ENCODE peak calls at places on chromosome 3, in eight cellular contexts. L is A549, Z is adrenal gland, H is ovary, F is suprapubic skin, M is breast epithelium, U is body of pancreas, A is gastrocnemius medialis. K is an unnamed sample.
A peak's percentile ranks its signal among the peaks of the same experiment; 100 is the strongest.

GRCh38 chr3:59235221-59236012 is 185.6 kb upstream of the CFAP20DC start:
- DNase-seq in L (no peak), Z (no peak), H (no peak), F (no peak), M (no peak), U (no peak), A (no peak), K (no peak)

GRCh38 chr3:143224731-143225130 is 105.2 kb downstream of the CHST2 start:
- DNase-seq in L (no peak), Z (no peak), H (no peak), F (no peak), M (no peak), U (no peak), A (no peak), K (no peak)

GRCh38 chr3:52055537-52056351 is 627 bp downstream of the DUSP7 start:
- DNase-seq in L (peak; percentile 23), Z (peak; percentile 59), H (peak; percentile 44), F (no peak), M (no peak), U (peak; percentile 51), A (peak; percentile 33), K (peak; percentile 45)

GRCh38 chr3:13344663-13345062 is 75.5 kb downstream of the NUP210 start:
- DNase-seq in L (no peak), Z (no peak), H (no peak), F (no peak), M (no peak), U (no peak), A (no peak), K (no peak)

GRCh38 chr3:19885468-19885867 is 48.5 kb downstream of the EFHB start:
- DNase-seq in L (peak; percentile 45), Z (no peak), H (no peak), F (no peak), M (no peak), U (no peak), A (no peak), K (peak; percentile 23)

GRCh38 chr3:63508305-63508704 is 144.2 kb upstream of the SNTN start:
- DNase-seq in L (no peak), Z (no peak), H (no peak), F (no peak), M (no peak), U (no peak), A (no peak), K (no peak)

GRCh38 chr3:33885496-33885895 is 87.1 kb downstream of the PDCD6IP start:
- DNase-seq in L (no peak), Z (no peak), H (no peak), F (no peak), M (no peak), U (no peak), A (no peak), K (no peak)

GRCh38 chr3:54004351-54004750 is 112.7 kb upstream of the SELENOK start:
- DNase-seq in L (no peak), Z (no peak), H (no peak), F (no peak), M (no peak), U (no peak), A (no peak), K (no peak)

GRCh38 chr3:107796786-107797185 is 274.0 kb downstream of the BBX start:
- DNase-seq in L (no peak), Z (no peak), H (no peak), F (no peak), M (no peak), U (no peak), A (no peak), K (no peak)

GRCh38 chr3:102230057-102230456 is 204.8 kb upstream of the ZPLD1 start:
- DNase-seq in L (no peak), Z (no peak), H (no peak), F (no peak), M (no peak), U (no peak), A (no peak), K (no peak)

GRCh38 chr3:186985713-186986364 is 55.5 kb downstream of the ST6GAL1 start:
- DNase-seq in L (no peak), Z (no peak), H (no peak), F (no peak), M (no peak), U (no peak), A (no peak), K (no peak)

GRCh38 chr3:174821477-174821876 is 37.7 kb upstream of the NAALADL2 start:
- DNase-seq in L (no peak), Z (no peak), H (no peak), F (no peak), M (no peak), U (no peak), A (no peak), K (no peak)

GRCh38 chr3:197001106-197001971 is 28.3 kb downstream of the MELTF start:
- DNase-seq in L (no peak), Z (no peak), H (no peak), F (no peak), M (peak; percentile 63), U (no peak), A (no peak), K (no peak)

GRCh38 chr3:46017720-46018119 is 9.6 kb downstream of the XCR1 start:
- DNase-seq in L (no peak), Z (no peak), H (no peak), F (peak; percentile 35), M (no peak), U (no peak), A (no peak), K (no peak)

GRCh38 chr3:4303187-4304123 is at the start of gene SETMAR:
- DNase-seq in L (peak; percentile 86), Z (peak; percentile 94), H (peak; percentile 93), F (peak; percentile 96), M (peak; percentile 93), U (peak; percentile 91), A (peak; percentile 85), K (peak; percentile 80)
- TF ChIP-seq POLR2A in L (peak; percentile 74), Z (peak; percentile 6), H (peak; percentile 62), F (no peak), M (peak; percentile 38), U (peak; percentile 82), A (peak; percentile 71), K (peak; percentile 28)

DNA sequence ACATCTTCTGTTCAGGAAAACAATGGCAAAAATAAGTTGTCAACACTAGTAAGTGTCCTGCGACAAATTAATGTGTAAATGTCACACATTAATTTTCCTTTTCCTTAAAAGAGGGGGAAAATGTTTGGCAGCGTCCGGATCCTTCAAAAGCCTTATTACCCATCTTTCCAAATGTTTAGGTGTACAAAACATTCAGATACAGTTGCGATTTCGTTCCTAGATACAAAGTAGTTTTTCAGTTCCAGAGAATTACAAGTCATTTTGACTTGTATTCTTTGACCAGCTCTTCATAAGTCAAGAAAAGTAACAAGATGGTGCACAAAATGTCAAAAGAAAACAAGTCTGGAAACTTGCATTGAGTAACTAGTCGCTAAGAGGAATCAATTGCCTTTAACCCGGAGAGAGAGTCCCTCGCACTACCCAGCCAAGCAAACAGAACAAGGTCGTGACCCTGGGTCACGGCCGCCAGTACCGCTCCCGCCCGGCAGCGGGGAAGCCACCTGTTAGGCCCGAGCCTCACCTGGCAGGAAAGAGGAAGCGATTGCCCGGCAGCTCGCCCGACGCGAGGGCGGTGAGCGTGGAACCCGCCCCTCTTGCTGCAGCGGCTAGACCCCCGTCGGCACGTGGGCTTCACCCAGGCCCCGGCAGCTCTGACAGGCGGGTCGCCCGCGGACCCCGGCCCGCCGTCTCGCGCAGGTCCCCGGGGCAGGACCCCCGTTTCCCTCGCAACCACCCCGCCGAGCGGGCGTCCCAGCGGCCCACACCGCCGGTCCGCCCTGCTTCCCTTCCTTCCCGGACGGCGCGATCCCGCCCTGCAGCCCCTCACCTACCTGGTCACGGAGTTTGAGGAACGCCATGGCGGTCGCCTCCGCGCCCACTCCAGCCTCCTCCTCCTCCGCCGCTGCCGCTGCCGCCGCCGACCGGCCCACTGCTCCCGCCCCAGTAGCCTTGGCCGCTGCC is 61.0 kb upstream of the ANKRD28 start:
- DNase-seq in L (peak; percentile 38), Z (peak; percentile 38), H (peak; percentile 59), F (no peak), M (peak; percentile 29), U (peak; percentile 80), A (peak; percentile 64), K (peak; percentile 33)
- TF ChIP-seq POLR2A in L (no peak), Z (no peak), H (no peak), F (no peak), M (no peak), U (peak; percentile 35), A (no peak), K (no peak)

GRCh38 chr3:49007068-49007770 is at the start of gene WDR6:
- DNase-seq in L (peak; percentile 91), Z (peak; percentile 99), H (peak; percentile 98), F (peak; percentile 98), M (peak; percentile 98), U (peak; percentile 98), A (peak; percentile 97), K (peak; percentile 95)
- TF ChIP-seq POLR2A in L (peak; percentile 64), Z (peak; percentile 59), H (peak; percentile 62), F (no peak), M (peak; percentile 40), U (peak; percentile 86), A (peak; percentile 74), K (peak; percentile 72)

GRCh38 chr3:127037423-127037841 is 54.5 kb downstream of the PLXNA1 start:
- DNase-seq in L (no peak), Z (no peak), H (no peak), F (no peak), M (no peak), U (no peak), A (no peak), K (no peak)
- TF ChIP-seq POLR2A in L (no peak), Z (no peak), H (no peak), F (no peak), M (no peak), U (no peak), A (no peak), K (no peak)

GRCh38 chr3:38029400-38030125 is at the start of gene PLCD1:
- DNase-seq in L (peak; percentile 36), Z (peak; percentile 75), H (peak; percentile 86), F (peak; percentile 87), M (peak; percentile 62), U (peak; percentile 52), A (peak; percentile 40), K (no peak)
- TF ChIP-seq POLR2A in L (no peak), Z (no peak), H (peak; percentile 53), F (no peak), M (no peak), U (peak; percentile 57), A (peak; percentile 11), K (no peak)

GRCh38 chr3:50320853-50321145 is 1.7 kb downstream of the HYAL2 start:
- DNase-seq in L (no peak), Z (no peak), H (no peak), F (no peak), M (no peak), U (no peak), A (no peak), K (no peak)

GRCh38 chr3:50321146-50321843 is 1.2 kb downstream of the HYAL2 start:
- DNase-seq in L (peak; percentile 68), Z (peak; percentile 91), H (peak; percentile 90), F (peak; percentile 95), M (peak; percentile 87), U (peak; percentile 90), A (peak; percentile 82), K (peak; percentile 81)

GRCh38 chr3:50318615-50319014 is 3.9 kb downstream of the HYAL2 start:
- DNase-seq in L (no peak), Z (no peak), H (no peak), F (no peak), M (no peak), U (no peak), A (no peak), K (no peak)

GRCh38 chr3:50319181-50319871 is 3.2 kb downstream of the HYAL2 start:
- DNase-seq in L (no peak), Z (no peak), H (no peak), F (no peak), M (no peak), U (no peak), A (no peak), K (no peak)

GRCh38 chr3:50319872-50320625 is 2.5 kb downstream of the HYAL2 start:
- DNase-seq in L (no peak), Z (no peak), H (no peak), F (no peak), M (no peak), U (no peak), A (no peak), K (no peak)
- TF ChIP-seq POLR2A in L (no peak), Z (no peak), H (no peak), F (no peak), M (no peak), U (no peak), A (no peak), K (no peak)

K was measured in H54.